ENCODE peak calls at places on chromosomes 7 and 10, in four cellular contexts. One of them, this sample, is unnamed.

GRCh38 chr7:83362786-83363185 is 200.1 kb upstream of the PCLO start:
- DNase-seq in fibroblast of lung: peak; percentile 34
- DNase-seq in GM18507: no peak
- DNase-seq in CD4-positive, alpha-beta memory T cell: no peak
- DNase-seq in this sample: no peak

GRCh38 chr7:34900891-34901493 is 136.3 kb downstream of the DPY19L1 start:
- DNase-seq in GM18507: peak; percentile 2
- DNase-seq in fibroblast of lung: no peak
- DNase-seq in CD4-positive, alpha-beta memory T cell: no peak
- DNase-seq in this sample: no peak

GRCh38 chr10:109962247-109962646 is 38.9 kb upstream of the XPNPEP1 start:
- DNase-seq in GM18507: no peak
- DNase-seq in CD4-positive, alpha-beta memory T cell: no peak
- DNase-seq in fibroblast of lung: no peak
- DNase-seq in this sample: no peak

GRCh38 chr7:71311576-71311975 is 179.6 kb downstream of the GALNT17 start:
- DNase-seq in fibroblast of lung: no peak
- DNase-seq in CD4-positive, alpha-beta memory T cell: no peak
- DNase-seq in GM18507: no peak
- DNase-seq in this sample: no peak

GRCh38 chr10:52359466-52359865 is 45.4 kb downstream of the DKK1 start:
- DNase-seq in GM18507: no peak
- DNase-seq in fibroblast of lung: peak; percentile 29
- DNase-seq in CD4-positive, alpha-beta memory T cell: no peak
- DNase-seq in this sample: no peak

GRCh38 chr7:41893656-41894055 is 190.8 kb upstream of the INHBA start:
- DNase-seq in fibroblast of lung: no peak
- DNase-seq in GM18507: no peak
- DNase-seq in CD4-positive, alpha-beta memory T cell: no peak
- DNase-seq in this sample: no peak

GRCh38 chr7:102273749-102274712 is 12.6 kb upstream of the SH2B2 start:
- DNase-seq in CD4-positive, alpha-beta memory T cell: no peak
- DNase-seq in GM18507: no peak
- DNase-seq in fibroblast of lung: peak; percentile 57
- DNase-seq in this sample: no peak

GRCh38 chr10:78305311-78305710 is 271.6 kb downstream of the RPS24 start:
- DNase-seq in CD4-positive, alpha-beta memory T cell: no peak
- DNase-seq in fibroblast of lung: no peak
- DNase-seq in GM18507: no peak
- DNase-seq in this sample: no peak

GRCh38 chr7:149196151-149196704 is 882 bp downstream of the ZNF282 start:
- DNase-seq in GM18507: no peak
- DNase-seq in CD4-positive, alpha-beta memory T cell: peak; percentile 13
- DNase-seq in fibroblast of lung: no peak
- DNase-seq in this sample: peak; percentile 12

GRCh38 chr7:15764986-15765385 is 78.5 kb upstream of the MEOX2 start:
- DNase-seq in GM18507: no peak
- DNase-seq in fibroblast of lung: no peak
- DNase-seq in CD4-positive, alpha-beta memory T cell: no peak
- DNase-seq in this sample: no peak

GRCh38 chr10:22629843-22630228 is 84.5 kb downstream of the PIP4K2A start:
- DNase-seq in CD4-positive, alpha-beta memory T cell: peak; percentile 26
- DNase-seq in fibroblast of lung: no peak
- DNase-seq in GM18507: no peak
- DNase-seq in this sample: no peak

GRCh38 chr10:113087082-113088029 is 137.3 kb downstream of the TCF7L2 start:
- DNase-seq in fibroblast of lung: peak; percentile 100
- DNase-seq in CD4-positive, alpha-beta memory T cell: no peak
- DNase-seq in GM18507: no peak
- DNase-seq in this sample: no peak